ENCODE peak calls at places on chromosomes 3 and 15, in six cellular contexts. One of them, this sample, is unnamed. For H3K27me3, the result is how much of the 10 kb centered on the place peaks cover.

GRCh38 chr3:127690823-127691452 is 18.2 kb downstream of the ABTB1 start:
- DNase-seq in K562: peak
- DNase-seq in CD8-positive, alpha-beta T cell: no peak
- DNase-seq in PC-3: peak
- DNase-seq in uterus: no peak
- DNase-seq in astrocyte: peak
- DNase-seq in this sample: peak

GRCh38 chr3:113018461-113019181 is 27.8 kb downstream of the GTPBP8 start:
- DNase-seq in K562: peak
- DNase-seq in CD8-positive, alpha-beta T cell: no peak
- DNase-seq in PC-3: no peak
- DNase-seq in uterus: no peak
- DNase-seq in astrocyte: peak
- DNase-seq in this sample: no peak

GRCh38 chr3:116433552-116433951 is 11.7 kb downstream of the LSAMP start:
- DNase-seq in K562: no peak
- DNase-seq in CD8-positive, alpha-beta T cell: no peak
- DNase-seq in PC-3: no peak
- DNase-seq in uterus: no peak
- DNase-seq in astrocyte: no peak
- DNase-seq in this sample: no peak

GRCh38 chr15:73518876-73519594 is 76.1 kb downstream of the REC114 start:
- DNase-seq in K562: no peak
- DNase-seq in CD8-positive, alpha-beta T cell: no peak
- DNase-seq in PC-3: no peak
- DNase-seq in uterus: no peak
- DNase-seq in astrocyte: no peak
- DNase-seq in this sample: no peak

GRCh38 chr3:159721324-159721723 is 267.3 kb upstream of the IL12A start:
- DNase-seq in K562: no peak
- DNase-seq in CD8-positive, alpha-beta T cell: no peak
- DNase-seq in PC-3: no peak
- DNase-seq in uterus: no peak
- DNase-seq in astrocyte: no peak
- DNase-seq in this sample: no peak

GRCh38 chr15:40310001-40310959 is 2.5 kb upstream of the PLCB2 start:
- DNase-seq in K562: peak
- DNase-seq in CD8-positive, alpha-beta T cell: no peak
- DNase-seq in PC-3: peak
- DNase-seq in uterus: no peak
- DNase-seq in astrocyte: no peak
- DNase-seq in this sample: peak

GRCh38 chr3:192026656-192027055 is 565.7 kb downstream of the PYDC2 start:
- DNase-seq in K562: no peak
- DNase-seq in CD8-positive, alpha-beta T cell: no peak
- DNase-seq in PC-3: no peak
- DNase-seq in uterus: no peak
- DNase-seq in astrocyte: no peak
- DNase-seq in this sample: no peak

GRCh38 chr15:59528965-59529402 is 82.6 kb upstream of the GCNT3 start:
- DNase-seq in K562: peak
- DNase-seq in CD8-positive, alpha-beta T cell: peak
- DNase-seq in PC-3: peak
- DNase-seq in uterus: peak
- DNase-seq in astrocyte: peak
- DNase-seq in this sample: peak

GRCh38 chr15:66849393-66849745 is 147.3 kb downstream of the SMAD6 start:
- DNase-seq in K562: no peak
- DNase-seq in CD8-positive, alpha-beta T cell: no peak
- DNase-seq in PC-3: no peak
- DNase-seq in uterus: no peak
- DNase-seq in astrocyte: no peak
- DNase-seq in this sample: no peak

GRCh38 chr15:56160966-56161365 is 82.7 kb downstream of the RFX7 start:
- DNase-seq in K562: no peak
- DNase-seq in CD8-positive, alpha-beta T cell: no peak
- DNase-seq in PC-3: no peak
- DNase-seq in uterus: no peak
- DNase-seq in astrocyte: no peak
- DNase-seq in this sample: no peak

GRCh38 chr3:52851348-52851747 is 16.5 kb upstream of the MUSTN1 start:
- DNase-seq in K562: peak
- DNase-seq in CD8-positive, alpha-beta T cell: no peak
- DNase-seq in PC-3: peak
- DNase-seq in uterus: no peak
- DNase-seq in astrocyte: no peak
- DNase-seq in this sample: peak

GRCh38 chr3:40780341-40780800 is 255.6 kb downstream of the ZNF621 start:
- DNase-seq in K562: peak
- DNase-seq in CD8-positive, alpha-beta T cell: no peak
- DNase-seq in PC-3: peak
- DNase-seq in uterus: peak
- DNase-seq in astrocyte: no peak
- DNase-seq in this sample: no peak

GRCh38 chr3:46624976-46625490 is 12.7 kb downstream of the FAM240A start:
- DNase-seq in K562: no peak
- DNase-seq in CD8-positive, alpha-beta T cell: no peak
- DNase-seq in PC-3: no peak
- DNase-seq in uterus: no peak
- DNase-seq in astrocyte: no peak
- DNase-seq in this sample: no peak

GRCh38 chr15:28100516-28101195 is 1.5 kb upstream of the OCA2 start:
- DNase-seq in K562: no peak
- DNase-seq in CD8-positive, alpha-beta T cell: no peak
- DNase-seq in PC-3: no peak
- DNase-seq in uterus: no peak
- DNase-seq in astrocyte: no peak
- DNase-seq in this sample: no peak
- H3K27me3 ChIP-seq in K562: under half
- H3K27me3 ChIP-seq in CD8-positive, alpha-beta T cell: under half
- H3K27me3 ChIP-seq in PC-3: under half
- H3K27me3 ChIP-seq in uterus: under half
- H3K27me3 ChIP-seq in astrocyte: under half
- H3K27me3 ChIP-seq in this sample: under half

GRCh38 chr3:38738630-38739395 is 77.2 kb downstream of the SCN10A start:
- DNase-seq in K562: peak
- DNase-seq in CD8-positive, alpha-beta T cell: no peak
- DNase-seq in PC-3: peak
- DNase-seq in uterus: no peak
- DNase-seq in astrocyte: no peak
- DNase-seq in this sample: peak
- TF ChIP-seq CTCF in K562: peak
- TF ChIP-seq CTCF in CD8-positive, alpha-beta T cell: no peak
- TF ChIP-seq CTCF in PC-3: peak
- TF ChIP-seq CTCF in uterus: no peak
- TF ChIP-seq CTCF in astrocyte: peak
- TF ChIP-seq CTCF in this sample: peak

DNA sequence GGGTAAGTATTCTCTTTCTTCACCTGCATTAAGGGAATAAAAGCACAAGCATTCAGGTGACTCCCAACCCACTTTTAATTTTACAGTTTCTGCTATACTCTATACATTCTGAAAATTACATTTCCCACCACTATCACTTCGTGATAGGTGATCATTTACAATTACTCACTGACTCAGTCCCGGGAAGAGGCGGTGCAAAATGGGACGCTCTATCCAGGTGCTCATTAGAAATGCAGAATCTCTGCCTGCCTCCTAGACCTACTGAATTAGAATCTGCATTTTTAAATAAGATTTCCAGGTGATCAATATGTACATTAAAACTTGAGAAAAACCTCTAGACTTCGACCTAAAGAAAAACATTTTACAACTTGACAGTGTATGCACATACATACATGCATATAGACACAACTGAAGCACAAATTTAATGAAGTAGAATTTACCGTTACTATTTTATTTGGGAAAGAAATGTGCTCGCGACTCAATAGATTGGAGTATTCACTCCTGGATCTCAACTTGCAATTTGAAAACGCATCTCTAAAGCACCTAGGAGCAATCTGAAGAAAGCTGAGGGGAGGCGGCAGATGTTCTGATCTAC is 598 bp upstream of the TGFBR2 start:
- DNase-seq in K562: no peak
- DNase-seq in CD8-positive, alpha-beta T cell: no peak
- DNase-seq in PC-3: peak
- DNase-seq in uterus: no peak
- DNase-seq in astrocyte: no peak
- DNase-seq in this sample: no peak
- H3K27ac ChIP-seq in K562: no peak
- H3K27ac ChIP-seq in CD8-positive, alpha-beta T cell: peak
- H3K27ac ChIP-seq in PC-3: peak
- H3K27ac ChIP-seq in uterus: peak
- H3K27ac ChIP-seq in astrocyte: peak
- H3K27ac ChIP-seq in this sample: no peak

GRCh38 chr3:179896507-179896906 is 140.2 kb downstream of the PEX5L start:
- DNase-seq in K562: no peak
- DNase-seq in CD8-positive, alpha-beta T cell: no peak
- DNase-seq in PC-3: no peak
- DNase-seq in uterus: no peak
- DNase-seq in astrocyte: no peak
- DNase-seq in this sample: no peak
- H3K27me3 ChIP-seq in K562: under half
- H3K27me3 ChIP-seq in CD8-positive, alpha-beta T cell: under half
- H3K27me3 ChIP-seq in PC-3: under half
- H3K27me3 ChIP-seq in uterus: under half
- H3K27me3 ChIP-seq in astrocyte: under half
- H3K27me3 ChIP-seq in this sample: under half

DNA sequence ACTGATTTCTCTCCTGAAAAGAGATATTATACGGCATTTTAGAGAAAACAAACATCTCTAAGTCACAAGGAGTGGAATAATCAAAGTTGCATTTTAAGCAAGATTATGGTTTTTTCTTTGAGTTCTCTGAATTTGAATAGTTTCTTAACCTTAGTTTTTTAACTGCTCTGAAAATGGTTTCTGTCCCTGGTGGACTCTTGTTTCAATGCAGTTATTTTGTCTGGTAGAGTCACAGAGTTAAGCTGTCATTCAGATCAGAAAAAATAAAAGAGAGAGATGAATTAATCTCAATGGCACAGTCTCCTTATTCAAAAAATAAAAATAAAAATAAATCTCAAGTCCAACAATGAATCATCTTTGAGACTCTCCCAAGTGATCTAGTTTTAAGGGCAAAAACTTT is 19.0 kb downstream of the AGTR1 start:
- DNase-seq in K562: no peak
- DNase-seq in CD8-positive, alpha-beta T cell: no peak
- DNase-seq in PC-3: no peak
- DNase-seq in uterus: no peak
- DNase-seq in astrocyte: no peak
- DNase-seq in this sample: no peak
- TF ChIP-seq CTCF in K562: no peak
- TF ChIP-seq CTCF in CD8-positive, alpha-beta T cell: no peak
- TF ChIP-seq CTCF in PC-3: no peak
- TF ChIP-seq CTCF in uterus: no peak
- TF ChIP-seq CTCF in astrocyte: no peak
- TF ChIP-seq CTCF in this sample: no peak

GRCh38 chr3:26622634-26623408 is at the start of gene LRRC3B:
- DNase-seq in K562: no peak
- DNase-seq in CD8-positive, alpha-beta T cell: no peak
- DNase-seq in PC-3: no peak
- DNase-seq in uterus: no peak
- DNase-seq in astrocyte: no peak
- DNase-seq in this sample: peak
- H3K27ac ChIP-seq in K562: no peak
- H3K27ac ChIP-seq in CD8-positive, alpha-beta T cell: no peak
- H3K27ac ChIP-seq in PC-3: no peak
- H3K27ac ChIP-seq in uterus: no peak
- H3K27ac ChIP-seq in astrocyte: no peak
- H3K27ac ChIP-seq in this sample: no peak

DNA sequence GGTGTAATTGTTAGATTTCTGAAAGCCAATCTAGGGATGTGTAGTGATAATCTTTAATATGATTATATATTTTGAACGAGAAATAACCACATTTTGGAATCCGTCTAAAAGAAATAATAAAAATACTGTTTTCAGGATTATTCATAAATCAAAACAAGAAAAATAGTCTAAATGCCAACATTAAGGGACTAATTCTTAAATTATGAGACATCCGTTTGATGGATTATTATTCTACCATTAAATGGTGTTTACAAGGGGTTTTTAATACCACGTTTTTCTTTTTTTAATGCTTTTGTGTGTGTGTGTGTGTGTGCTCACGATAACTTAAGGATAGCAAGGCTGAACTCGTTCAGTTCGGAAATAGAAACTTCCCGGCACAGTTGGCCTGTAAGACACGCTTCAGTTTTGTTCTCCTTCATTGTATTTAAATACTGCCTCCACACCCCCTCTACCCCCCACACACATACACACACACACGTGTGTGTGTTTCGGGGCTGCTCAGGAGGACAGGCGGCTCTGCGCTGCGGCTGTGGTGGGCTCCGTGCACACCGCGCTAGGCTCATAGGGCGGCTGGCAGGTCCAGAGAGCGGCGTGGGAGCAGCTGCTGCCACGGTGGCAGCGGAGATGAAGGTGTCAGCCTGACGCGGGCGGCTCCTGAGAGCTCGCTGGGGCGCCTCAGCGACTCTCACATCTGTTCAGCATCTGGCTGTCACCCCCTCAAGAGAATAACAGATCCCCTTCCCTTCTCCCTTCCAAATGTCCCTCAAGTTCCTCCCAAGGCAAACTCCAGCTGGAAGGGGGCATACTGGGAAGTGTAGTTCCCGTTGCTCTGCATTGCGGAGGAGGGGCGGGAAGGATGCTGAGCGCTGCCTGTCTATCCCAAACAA is 23.0 kb upstream of the ANP32A start:
- DNase-seq in K562: no peak
- DNase-seq in CD8-positive, alpha-beta T cell: no peak
- DNase-seq in PC-3: peak
- DNase-seq in uterus: no peak
- DNase-seq in astrocyte: peak
- DNase-seq in this sample: no peak
- H3K27me3 ChIP-seq in K562: under half
- H3K27me3 ChIP-seq in CD8-positive, alpha-beta T cell: under half
- H3K27me3 ChIP-seq in PC-3: half or more
- H3K27me3 ChIP-seq in uterus: under half
- H3K27me3 ChIP-seq in astrocyte: half or more
- H3K27me3 ChIP-seq in this sample: under half